ENCODE peak calls at places on chromosomes 1 and 21, in six cellular contexts. I, K, L, J, C and Z are unnamed samples.

GRCh38 chr1:24199291-24199900 is 12.3 kb upstream of the IFNLR1 start:
- DNase-seq in J (peak; percentile 64), C (peak; percentile 86), L (peak; percentile 16), K (peak; percentile 27), I (peak; percentile 11), Z (peak; percentile 57)

GRCh38 chr1:12343823-12344487 is 114.1 kb downstream of the VPS13D start:
- DNase-seq in C (no peak), I (no peak), K (no peak), J (no peak), L (no peak), Z (no peak)

GRCh38 chr1:81670286-81670685 is 130.4 kb upstream of the ADGRL2 start:
- DNase-seq in L (peak; percentile 94), C (no peak), J (peak; percentile 97), K (peak; percentile 87), I (no peak), Z (no peak)

GRCh38 chr1:69290266-69290665 is 277.5 kb upstream of the LRRC7 start:
- DNase-seq in C (no peak), I (no peak), K (no peak), L (peak; percentile 56), J (peak; percentile 35), Z (no peak)

GRCh38 chr1:65266501-65266900 is 42.8 kb upstream of the DNAJC6 start:
- DNase-seq in I (no peak), C (no peak), J (no peak), K (no peak), L (no peak), Z (no peak)

GRCh38 chr1:3402258-3403010 is 52.0 kb upstream of the ARHGEF16 start:
- DNase-seq in C (no peak), L (peak; percentile 41), K (no peak), I (no peak), J (no peak), Z (no peak)

GRCh38 chr1:228058981-228059535 is 23.4 kb upstream of the ARF1 start:
- DNase-seq in J (no peak), L (no peak), C (peak; percentile 42), K (no peak), I (no peak), Z (peak; percentile 66)

GRCh38 chr1:223006794-223007193 is 136.3 kb downstream of the TLR5 start:
- DNase-seq in C (no peak), I (no peak), J (no peak), K (no peak), L (no peak), Z (no peak)

GRCh38 chr21:16708431-16708830 is 804.4 kb upstream of the CXADR start:
- DNase-seq in C (no peak), J (peak; percentile 25), L (peak; percentile 36), K (no peak), I (no peak), Z (no peak)

GRCh38 chr1:33903210-33903589 is 39.3 kb downstream of the HMGB4 start:
- DNase-seq in J (peak; percentile 17), C (no peak), I (no peak), K (no peak), L (peak; percentile 57), Z (no peak)

GRCh38 chr21:42737969-42738590 is 84.7 kb downstream of the PDE9A start:
- DNase-seq in J (peak; percentile 45), C (no peak), L (no peak), K (no peak), I (no peak), Z (no peak)

GRCh38 chr1:228369608-228370438 is 36.8 kb downstream of the TRIM11 start:
- DNase-seq in K (no peak), L (no peak), I (no peak), C (no peak), J (no peak), Z (no peak)

GRCh38 chr1:219434285-219434950 is 178.5 kb downstream of the ZC3H11B start:
- DNase-seq in I (no peak), L (no peak), J (no peak), C (no peak), K (no peak), Z (no peak)

GRCh38 chr1:23019851-23020625 is 770 bp downstream of the KDM1A start:
- DNase-seq in L (no peak), J (peak; percentile 41), C (peak; percentile 60), I (no peak), K (no peak), Z (no peak)

GRCh38 chr1:27959792-27960603 is at the start of gene XKR8:
- DNase-seq in L (peak; percentile 55), C (peak; percentile 94), K (peak; percentile 23), I (peak; percentile 34), J (peak; percentile 73), Z (peak; percentile 77)

GRCh38 chr1:166952002-166952746 is 23.2 kb downstream of the ILDR2 start:
- DNase-seq in K (peak; percentile 23), I (no peak), J (peak; percentile 18), L (peak; percentile 93), C (peak; percentile 69), Z (no peak)

GRCh38 chr1:39453603-39454002 is 37.8 kb upstream of the BMP8A start:
- DNase-seq in I (no peak), J (peak; percentile 83), C (no peak), K (peak; percentile 38), L (peak; percentile 71), Z (no peak)

GRCh38 chr1:53584446-53585102 is 125.4 kb downstream of the DMRTB1 start:
- DNase-seq in I (no peak), J (no peak), L (no peak), C (no peak), K (no peak), Z (no peak)

GRCh38 chr1:43521078-43521477 is 9.6 kb upstream of the PTPRF start:
- DNase-seq in L (no peak), I (no peak), C (no peak), J (no peak), K (no peak), Z (no peak)

GRCh38 chr1:1264868-1265272 is 8.8 kb downstream of the UBE2J2 start:
- DNase-seq in C (peak; percentile 84), K (peak; percentile 98), I (no peak), J (peak; percentile 97), L (peak; percentile 98), Z (no peak)

GRCh38 chr1:41389009-41389408 is 27.8 kb downstream of the FOXO6 start:
- DNase-seq in K (no peak), L (no peak), J (no peak), I (no peak), C (no peak), Z (no peak)

GRCh38 chr1:245715291-245715701 is 560.5 kb downstream of the KIF26B start:
- DNase-seq in J (no peak), K (no peak), C (no peak), L (peak; percentile 65), I (no peak), Z (no peak)

GRCh38 chr1:119964673-119965363 is 68.5 kb upstream of the ADAM30 start:
- DNase-seq in C (no peak), K (peak; percentile 38), L (peak; percentile 86), J (peak; percentile 80), I (no peak), Z (no peak)

GRCh38 chr1:113978863-113979702 is at the start of gene OLFML3:
- DNase-seq in I (peak; percentile 34), K (peak; percentile 91), C (peak; percentile 98), J (peak; percentile 95), L (peak; percentile 88), Z (no peak)

GRCh38 chr1:113972954-113973353 is 6.3 kb upstream of the OLFML3 start:
- DNase-seq in K (no peak), L (no peak), J (no peak), I (no peak), C (no peak), Z (no peak)

GRCh38 chr1:113975211-113975895 is 3.9 kb upstream of the OLFML3 start:
- DNase-seq in J (no peak), I (no peak), K (no peak), C (no peak), L (peak; percentile 52), Z (no peak)

GRCh38 chr1:113980120-113980519 is 846 bp downstream of the OLFML3 start:
- DNase-seq in L (no peak), J (peak; percentile 65), K (no peak), I (no peak), C (no peak), Z (no peak)

GRCh38 chr1:113976609-113977278 is 2.5 kb upstream of the OLFML3 start:
- DNase-seq in L (peak; percentile 51), J (peak; percentile 61), K (no peak), I (no peak), C (peak; percentile 79), Z (no peak)
- H3K27ac ChIP-seq in L (no peak overlapping the region), J (no peak overlapping the region), K (peak overlapping the region; percentile 25), I (no peak overlapping the region), C (peak overlapping the region; percentile 83), Z (no peak overlapping the region)

GRCh38 chr1:11100149-11100493 is 452 bp upstream of the EXOSC10 start:
- DNase-seq in C (no peak), J (no peak), K (no peak), I (no peak), L (no peak), Z (peak; percentile 0)
- H3K27ac ChIP-seq in C (no peak overlapping the region), J (peak overlapping the region; percentile 85), K (no peak overlapping the region), I (peak overlapping the region; percentile 91), L (peak overlapping the region; percentile 90), Z (peak overlapping the region; percentile 82)

DNA sequence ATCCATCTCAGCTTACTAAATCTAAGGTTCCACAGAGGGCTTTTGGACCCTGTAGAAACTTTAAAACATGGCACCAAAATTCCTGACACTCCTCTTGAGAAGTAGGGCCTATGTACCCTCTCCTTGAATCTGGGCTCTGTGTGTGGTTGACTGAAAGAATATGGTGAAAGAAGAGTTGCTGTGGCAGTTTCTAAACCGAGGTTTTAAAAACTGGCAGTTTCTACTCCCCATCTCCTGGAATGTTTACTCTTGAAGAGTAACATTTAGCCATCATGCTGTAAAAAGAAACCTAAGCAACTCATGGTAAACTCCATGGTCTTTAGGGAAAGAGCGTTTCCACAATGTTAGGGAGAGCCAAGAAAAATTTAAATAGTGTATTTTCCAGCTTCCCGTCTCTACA is 4.6 kb upstream of the CMPK1 start:
- DNase-seq in L (no peak), I (no peak), J (no peak), K (no peak), C (no peak), Z (no peak)
- H3K27ac ChIP-seq in L (no peak overlapping the region), I (no peak overlapping the region), J (no peak overlapping the region), K (no peak overlapping the region), C (no peak overlapping the region), Z (no peak overlapping the region)

DNA sequence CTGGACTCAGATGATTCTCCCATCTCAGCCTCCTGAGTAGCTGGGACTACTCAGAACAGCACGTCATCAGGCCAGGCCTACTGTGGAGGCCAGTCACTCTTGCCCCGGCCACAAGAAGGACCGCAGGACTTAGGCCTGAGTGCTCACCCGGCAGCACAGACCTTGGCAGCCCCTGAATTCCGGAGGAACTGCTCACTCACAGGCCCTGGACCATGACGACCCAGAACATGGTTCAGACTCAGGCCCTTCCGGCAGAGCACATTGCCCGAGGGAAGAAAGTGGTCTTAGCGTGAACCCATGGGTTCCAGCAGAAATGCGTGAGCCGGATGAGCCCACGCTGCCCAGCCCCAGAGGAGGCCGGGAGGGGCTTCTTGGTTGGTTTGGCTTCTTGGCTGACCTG is 177.3 kb upstream of the TMEM51 start:
- DNase-seq in J (no peak), I (no peak), L (no peak), C (no peak), K (no peak), Z (no peak)
- H3K27ac ChIP-seq in J (no peak overlapping the region), I (no peak overlapping the region), L (no peak overlapping the region), C (no peak overlapping the region), K (no peak overlapping the region), Z (no peak overlapping the region)

DNA sequence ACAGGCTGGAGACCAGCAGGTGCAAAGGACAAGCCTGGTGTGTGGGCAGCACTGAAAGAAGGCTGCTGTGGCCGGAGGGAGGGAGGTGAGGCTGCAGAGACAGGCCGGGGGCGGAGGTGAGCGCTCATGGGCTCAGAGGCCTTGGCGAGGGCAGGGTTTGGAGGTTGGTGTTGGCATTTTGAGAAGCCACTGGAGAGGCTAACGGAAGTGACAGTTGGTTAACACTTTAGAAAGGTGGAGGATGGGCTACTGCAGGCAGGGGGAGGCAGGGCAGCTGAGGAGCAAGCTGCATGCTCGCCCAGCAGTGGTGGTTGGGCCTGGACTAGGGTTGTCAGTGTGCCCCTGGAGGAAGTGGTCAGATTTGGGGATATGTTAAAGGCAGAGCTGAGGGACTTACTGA is 37.5 kb downstream of the QSOX1 start:
- DNase-seq in L (no peak), C (no peak), J (no peak), K (no peak), I (no peak), Z (no peak)
- H3K27ac ChIP-seq in L (no peak overlapping the region), C (no peak overlapping the region), J (no peak overlapping the region), K (no peak overlapping the region), I (no peak overlapping the region), Z (no peak overlapping the region)